ENCODE peak calls at places on chromosome 2, in six cellular contexts. Q, E, T, W, A and C are unnamed samples.

GRCh38 chr2:44616616-44617266 is 255.0 kb downstream of the CAMKMT start:
- DNase-seq in Q (no peak), E (no peak), T (no peak), W (no peak), A (no peak), C (no peak)

GRCh38 chr2:7437122-7437521 is 519.9 kb downstream of the RNF144A start:
- DNase-seq in Q (no peak), E (no peak), T (peak), W (no peak), A (no peak), C (no peak)

GRCh38 chr2:237653791-237654558 is 26.6 kb downstream of the LRRFIP1 start:
- DNase-seq in Q (no peak), E (no peak), T (no peak), W (no peak), A (no peak), C (no peak)

GRCh38 chr2:241842620-241843211 is 16.0 kb downstream of the PDCD1 start:
- DNase-seq in Q (no peak), E (peak), T (peak), W (peak), A (peak), C (no peak)

GRCh38 chr2:9555338-9556120 is at the start of gene ADAM17:
- DNase-seq in Q (peak), E (peak), T (peak), W (peak), A (peak), C (peak)

GRCh38 chr2:206212673-206213513 is 53.2 kb downstream of the EEF1B2 start:
- DNase-seq in Q (peak), E (no peak), T (peak), W (no peak), A (peak), C (no peak)

GRCh38 chr2:23373666-23374065 is 11.3 kb upstream of the KLHL29 start:
- DNase-seq in Q (peak), E (no peak), T (no peak), W (no peak), A (peak), C (no peak)

GRCh38 chr2:240672701-240673190 is 9.9 kb downstream of the AQP12B start:
- DNase-seq in Q (no peak), E (peak), T (no peak), W (peak), A (no peak), C (no peak)

GRCh38 chr2:237280235-237280634 is 133.7 kb downstream of the COL6A3 start:
- DNase-seq in Q (peak), E (no peak), T (peak), W (no peak), A (no peak), C (no peak)

GRCh38 chr2:231331533-231331932 is 64.0 kb upstream of the B3GNT7 start:
- DNase-seq in Q (no peak), E (no peak), T (no peak), W (no peak), A (no peak), C (no peak)

GRCh38 chr2:30450025-30450424 is 3.0 kb downstream of the LCLAT1 start:
- DNase-seq in Q (no peak), E (no peak), T (no peak), W (no peak), A (no peak), C (no peak)

GRCh38 chr2:134207589-134208209 is 46.2 kb upstream of the MGAT5 start:
- DNase-seq in Q (peak), E (peak), T (peak), W (peak), A (peak), C (no peak)

GRCh38 chr2:239960929-239961661 is 64.0 kb downstream of the NDUFA10 start:
- DNase-seq in Q (no peak), E (no peak), T (no peak), W (peak), A (no peak), C (no peak)

GRCh38 chr2:122886479-122887130 is 1131.2 kb downstream of the TSN start:
- DNase-seq in Q (no peak), E (no peak), T (no peak), W (no peak), A (no peak), C (no peak)

GRCh38 chr2:72037322-72037721 is 110.3 kb downstream of the CYP26B1 start:
- DNase-seq in Q (no peak), E (peak), T (no peak), W (no peak), A (no peak), C (no peak)

GRCh38 chr2:230411484-230412368 is 4.3 kb upstream of the SP100 start:
- DNase-seq in Q (peak), E (peak), T (peak), W (peak), A (peak), C (peak)

GRCh38 chr2:239737144-239737463 is 288.0 kb downstream of the NDUFA10 start:
- DNase-seq in Q (no peak), E (no peak), T (no peak), W (no peak), A (no peak), C (no peak)

GRCh38 chr2:206045251-206045650 is 40.7 kb downstream of the INO80D start:
- DNase-seq in Q (peak), E (no peak), T (peak), W (no peak), A (no peak), C (no peak)

GRCh38 chr2:235026649-235027557 is 75.1 kb downstream of the SH3BP4 start:
- DNase-seq in Q (peak), E (no peak), T (no peak), W (no peak), A (no peak), C (no peak)

GRCh38 chr2:145258903-145259579 is 739.1 kb upstream of the ZEB2 start:
- DNase-seq in Q (peak), E (no peak), T (peak), W (no peak), A (peak), C (no peak)

GRCh38 chr2:160916300-160916699 is 243.9 kb upstream of the TANK start:
- DNase-seq in Q (peak), E (no peak), T (no peak), W (no peak), A (no peak), C (no peak)

GRCh38 chr2:30662268-30663131 is 144.7 kb downstream of the CAPN13 start:
- DNase-seq in Q (peak), E (peak), T (peak), W (peak), A (peak), C (no peak)

GRCh38 chr2:29606105-29606871 is 315.1 kb downstream of the ALK start:
- DNase-seq in Q (peak), E (no peak), T (peak), W (no peak), A (no peak), C (no peak)

GRCh38 chr2:131039908-131040660 is 53.2 kb downstream of the FAM168B start:
- DNase-seq in Q (peak), E (no peak), T (no peak), W (no peak), A (no peak), C (no peak)

GRCh38 chr2:233418761-233419625 is 64.7 kb downstream of the DGKD start:
- DNase-seq in Q (peak), E (no peak), T (peak), W (peak), A (no peak), C (no peak)

GRCh38 chr2:27407798-27408491 is 1.4 kb downstream of the PPM1G start:
- DNase-seq in Q (peak), E (peak), T (peak), W (peak), A (peak), C (peak)

GRCh38 chr2:51706220-51706619 is 674.3 kb upstream of the NRXN1 start:
- DNase-seq in Q (no peak), E (no peak), T (no peak), W (no peak), A (no peak), C (no peak)

GRCh38 chr2:98823196-98824166 is 92.5 kb upstream of the MGAT4A start:
- DNase-seq in Q (no peak), E (no peak), T (no peak), W (no peak), A (peak), C (no peak)

GRCh38 chr2:170386554-170386953 is 208.6 kb downstream of the MYO3B start:
- DNase-seq in Q (no peak), E (no peak), T (no peak), W (no peak), A (peak), C (no peak)

GRCh38 chr2:149989447-149990063 is 402.0 kb upstream of the MMADHC start:
- DNase-seq in Q (peak), E (no peak), T (no peak), W (no peak), A (peak), C (no peak)

GRCh38 chr2:160379399-160379798 is 114.2 kb downstream of the RBMS1 start:
- DNase-seq in Q (peak), E (no peak), T (peak), W (no peak), A (peak), C (no peak)

GRCh38 chr2:18848641-18849040 is 259.3 kb upstream of the NT5C1B start:
- DNase-seq in Q (no peak), E (no peak), T (no peak), W (no peak), A (no peak), C (no peak)

GRCh38 chr2:23541453-23542334 is 156.7 kb downstream of the KLHL29 start:
- DNase-seq in Q (no peak), E (no peak), T (peak), W (no peak), A (peak), C (no peak)

GRCh38 chr2:191574232-191574631 is 103.7 kb upstream of the NABP1 start:
- DNase-seq in Q (no peak), E (no peak), T (no peak), W (no peak), A (no peak), C (no peak)

GRCh38 chr2:23698733-23699391 is 228.1 kb downstream of the ATAD2B start:
- DNase-seq in Q (peak), E (peak), T (peak), W (no peak), A (no peak), C (no peak)

GRCh38 chr2:98959759-98960507 is 23.9 kb upstream of the CRACDL start:
- DNase-seq in Q (no peak), E (no peak), T (no peak), W (no peak), A (no peak), C (no peak)

GRCh38 chr2:136376211-136376610 is 258.3 kb upstream of the CXCR4 start:
- DNase-seq in Q (no peak), E (peak), T (no peak), W (peak), A (no peak), C (no peak)
- H2AFZ ChIP-seq in Q (no peak), E (no peak), T (no peak), W (peak), A (no peak), C (no peak)

GRCh38 chr2:128318776-128319456 is at the start of gene HS6ST1:
- DNase-seq in Q (peak), E (peak), T (peak), W (peak), A (peak), C (peak)
- H3K4ac ChIP-seq in Q (peak), E (no peak), T (peak), W (no peak), A (peak), C (no peak)

GRCh38 chr2:74177697-74178096 is 982 bp downstream of the MOB1A start:
- DNase-seq in Q (no peak), E (no peak), T (no peak), W (no peak), A (no peak), C (no peak)

GRCh38 chr2:74179063-74179865 is 585 bp upstream of the MOB1A start:
- DNase-seq in Q (no peak), E (no peak), T (no peak), W (peak), A (peak), C (no peak)

GRCh38 chr2:74178211-74179062 is at the start of gene MOB1A:
- DNase-seq in Q (peak), E (peak), T (peak), W (peak), A (peak), C (peak)

GRCh38 chr2:74183878-74184277 is 5.2 kb upstream of the MOB1A start:
- DNase-seq in Q (no peak), E (no peak), T (no peak), W (no peak), A (no peak), C (no peak)

DNA sequence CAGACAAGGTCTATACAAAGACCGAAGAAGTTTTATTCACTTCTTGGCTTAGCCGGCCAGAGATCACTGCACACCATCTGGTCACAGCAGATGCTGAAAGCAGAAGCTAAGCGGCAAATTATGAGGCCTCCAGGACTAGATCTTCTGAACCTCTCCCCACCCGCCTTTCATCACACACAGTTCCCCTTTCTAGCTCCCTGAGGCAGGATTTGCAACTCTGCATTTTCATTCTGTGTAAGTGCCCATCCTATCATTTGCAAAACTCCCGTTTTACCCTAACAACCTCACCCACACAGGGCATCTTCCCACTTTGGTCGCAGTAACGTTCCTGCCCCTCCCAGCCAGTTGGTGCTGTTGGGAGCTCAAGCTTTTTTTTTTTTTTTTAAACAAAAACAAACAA is 3.1 kb upstream of the MOB1A start:
- DNase-seq in Q (no peak), E (no peak), T (no peak), W (no peak), A (peak), C (no peak)
- H2AFZ ChIP-seq in Q (peak), E (no peak), T (no peak), W (peak), A (no peak), C (peak)

GRCh38 chr2:204150695-204151240 is 214.2 kb downstream of the ICOS start:
- DNase-seq in Q (no peak), E (peak), T (no peak), W (no peak), A (no peak), C (no peak)

GRCh38 chr2:204144487-204144886 is 207.9 kb downstream of the ICOS start:
- DNase-seq in Q (no peak), E (no peak), T (no peak), W (no peak), A (no peak), C (no peak)

GRCh38 chr2:204140258-204140657 is 203.7 kb downstream of the ICOS start:
- DNase-seq in Q (no peak), E (no peak), T (no peak), W (no peak), A (peak), C (no peak)

DNA sequence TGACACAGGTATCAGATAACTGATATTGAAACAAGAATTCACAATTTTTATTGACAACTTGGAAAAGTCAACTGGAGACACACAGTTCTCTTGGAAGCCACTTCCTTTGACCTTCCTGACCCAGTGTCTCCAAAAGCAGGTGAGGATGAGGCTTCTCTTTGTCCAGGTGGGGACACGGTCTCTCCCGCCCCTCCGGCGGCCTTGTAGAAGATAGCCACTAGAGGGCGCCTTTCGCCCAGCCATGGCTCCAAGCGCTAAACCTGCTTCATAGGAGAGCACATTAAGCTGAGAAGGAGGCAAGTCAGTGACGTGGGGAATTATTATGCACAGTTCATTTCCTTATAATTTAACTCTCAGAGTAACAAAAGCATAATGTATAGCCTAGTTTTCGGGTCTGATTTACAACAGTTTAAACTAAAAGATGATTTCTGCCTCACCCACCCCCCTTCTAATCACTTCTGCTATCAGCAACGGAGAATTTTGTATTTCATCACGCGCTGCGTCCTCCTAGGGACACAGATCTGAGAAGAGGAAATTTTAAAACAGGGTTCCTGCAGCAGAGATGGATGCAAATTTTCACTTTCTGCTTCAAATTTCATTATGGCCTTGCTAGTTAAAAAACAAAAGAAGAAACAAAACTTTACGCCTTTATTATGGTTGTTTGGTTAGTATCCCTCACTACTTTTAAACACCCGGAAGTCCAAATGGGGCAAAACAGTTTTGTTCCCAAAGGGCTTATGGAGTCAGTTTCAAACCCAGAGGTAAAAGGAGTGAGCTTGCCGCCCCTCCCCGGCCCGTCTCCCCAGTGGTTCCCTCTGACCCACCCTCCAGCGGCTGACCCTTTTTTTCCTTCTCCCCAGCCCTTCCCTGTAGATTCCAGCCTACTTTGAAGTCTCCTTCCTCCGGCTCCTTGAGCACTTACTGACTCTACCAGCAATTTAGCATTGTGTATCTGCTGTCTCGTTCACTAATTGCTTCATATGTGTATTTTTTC is 208.9 kb downstream of the ICOS start:
- DNase-seq in Q (peak), E (peak), T (peak), W (peak), A (peak), C (peak)
- H3K4ac ChIP-seq in Q (no peak), E (no peak), T (no peak), W (no peak), A (no peak), C (no peak)

DNA sequence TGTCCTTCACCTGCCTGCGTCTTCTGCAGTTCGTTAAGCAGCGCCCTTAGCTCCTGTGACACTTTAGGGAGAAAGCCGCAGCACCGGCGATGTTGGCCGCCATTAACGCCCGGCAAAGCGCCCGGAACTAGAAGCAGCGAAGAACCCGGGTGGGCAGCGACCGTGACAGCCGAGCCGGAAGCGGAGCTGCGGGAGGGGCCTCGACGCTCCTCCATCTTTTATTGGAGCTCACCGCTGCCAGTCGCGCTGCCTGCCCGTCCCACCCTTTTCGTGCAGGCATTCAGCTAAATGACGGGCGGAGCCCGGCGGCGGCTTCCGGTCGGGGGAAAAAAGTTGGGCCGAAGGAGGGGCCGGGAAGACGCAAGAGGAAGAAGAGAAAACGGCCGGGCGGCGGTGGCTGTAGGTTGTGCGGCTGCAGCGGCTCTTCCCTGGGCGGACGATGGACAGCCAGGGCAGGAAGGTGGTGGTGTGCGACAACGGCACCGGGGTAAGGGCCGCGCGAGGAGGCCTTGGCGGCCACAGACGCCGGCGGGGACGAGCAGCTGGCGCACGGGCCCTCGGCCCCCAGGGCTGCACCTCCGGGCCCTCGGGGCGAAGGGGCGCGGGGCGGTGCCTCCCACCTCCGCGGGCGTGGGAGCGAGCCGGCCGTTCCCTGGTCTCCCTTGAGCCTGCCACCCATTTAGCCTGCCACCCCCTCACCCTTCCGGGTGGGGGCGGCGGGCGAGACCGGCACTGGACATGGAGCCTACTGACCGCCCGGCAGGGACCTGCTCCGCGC is at the start of gene ACTR2:
- DNase-seq in Q (peak), E (peak), T (peak), W (peak), A (peak), C (peak)
- H2AFZ ChIP-seq in Q (peak), E (no peak), T (peak), W (peak), A (peak), C (peak)

GRCh38 chr2:202015035-202015345 is 18.7 kb upstream of the FZD7 start:
- DNase-seq in Q (no peak), E (no peak), T (no peak), W (no peak), A (no peak), C (no peak)

GRCh38 chr2:202015471-202015870 is 18.2 kb upstream of the FZD7 start:
- DNase-seq in Q (no peak), E (no peak), T (no peak), W (no peak), A (no peak), C (no peak)

GRCh38 chr2:202017940-202018339 is 15.7 kb upstream of the FZD7 start:
- DNase-seq in Q (no peak), E (no peak), T (no peak), W (no peak), A (no peak), C (no peak)

GRCh38 chr2:202014328-202015034 is 19.2 kb upstream of the FZD7 start:
- DNase-seq in Q (peak), E (no peak), T (peak), W (no peak), A (no peak), C (no peak)

DNA sequence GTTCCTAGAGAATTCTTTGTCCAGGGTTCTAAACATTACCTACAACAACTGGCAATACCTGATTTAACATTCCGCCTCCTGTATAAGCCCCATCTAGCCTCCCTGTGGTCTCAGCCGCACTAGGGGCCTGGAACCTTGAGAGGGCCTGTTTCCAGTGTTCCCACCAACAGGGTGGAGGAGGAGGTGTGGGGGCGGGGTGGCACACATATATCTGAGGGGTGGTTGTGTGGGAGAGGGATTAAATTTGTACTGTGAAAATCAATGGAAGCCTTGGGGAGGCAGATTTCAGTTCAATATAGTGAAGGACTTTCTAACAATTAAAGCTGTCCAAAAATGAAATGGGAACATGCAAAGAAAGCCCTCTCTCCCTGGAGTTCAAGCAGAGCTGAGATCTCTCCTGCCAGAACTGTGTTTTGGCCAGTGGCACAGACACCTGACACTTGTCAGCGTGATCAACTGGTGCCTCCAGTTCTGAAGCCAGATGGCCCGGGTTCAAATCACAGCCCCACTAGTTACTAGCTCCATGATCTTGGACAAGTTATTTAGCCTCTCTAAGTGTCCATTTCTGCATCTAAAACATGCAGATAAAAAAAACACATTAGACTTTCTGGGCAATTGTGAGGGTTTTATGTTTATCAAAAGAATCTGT is 17.0 kb upstream of the FZD7 start:
- DNase-seq in Q (no peak), E (no peak), T (no peak), W (no peak), A (no peak), C (no peak)
- H3K4ac ChIP-seq in Q (no peak), E (no peak), T (no peak), W (peak), A (no peak), C (no peak)